ENCODE peak calls at places on chromosomes 7 and 10, in four cellular contexts. One of them, this sample, is unnamed.

GRCh38 chr10:28600056-28600455 is 67.1 kb downstream of the WAC start:
- DNase-seq in MM.1S: no peak
- DNase-seq in PC-3: no peak
- DNase-seq in colonic mucosa: no peak
- DNase-seq in this sample: no peak

GRCh38 chr10:96491303-96491702 is 22.4 kb downstream of the TLL2 start:
- DNase-seq in MM.1S: no peak
- DNase-seq in colonic mucosa: no peak
- DNase-seq in PC-3: peak
- DNase-seq in this sample: no peak

GRCh38 chr7:119916501-119916900 is 356.5 kb upstream of the KCND2 start:
- DNase-seq in MM.1S: no peak
- DNase-seq in colonic mucosa: no peak
- DNase-seq in PC-3: no peak
- DNase-seq in this sample: no peak

GRCh38 chr7:38232475-38233366 is 40.7 kb downstream of the TARP start:
- DNase-seq in colonic mucosa: peak
- DNase-seq in PC-3: no peak
- DNase-seq in MM.1S: no peak
- DNase-seq in this sample: no peak

GRCh38 chr10:31204090-31204489 is 114.9 kb upstream of the ZEB1 start:
- DNase-seq in PC-3: no peak
- DNase-seq in colonic mucosa: no peak
- DNase-seq in MM.1S: no peak
- DNase-seq in this sample: no peak

GRCh38 chr10:90709727-90710126 is 148.1 kb downstream of the HTR7 start:
- DNase-seq in colonic mucosa: no peak
- DNase-seq in PC-3: no peak
- DNase-seq in MM.1S: no peak
- DNase-seq in this sample: no peak

GRCh38 chr7:107643407-107643806 is 17.2 kb upstream of the SLC26A4 start:
- DNase-seq in colonic mucosa: no peak
- DNase-seq in MM.1S: no peak
- DNase-seq in PC-3: peak
- DNase-seq in this sample: no peak

GRCh38 chr10:45585131-45585530 is 87.4 kb downstream of the ZFAND4 start:
- DNase-seq in MM.1S: no peak
- DNase-seq in colonic mucosa: no peak
- DNase-seq in PC-3: no peak
- DNase-seq in this sample: no peak

GRCh38 chr7:77759294-77759889 is 38.8 kb downstream of the TMEM60 start:
- DNase-seq in MM.1S: peak
- DNase-seq in PC-3: peak
- DNase-seq in colonic mucosa: peak
- DNase-seq in this sample: no peak

GRCh38 chr10:63940277-63940972 is 419.2 kb downstream of the REEP3 start:
- DNase-seq in PC-3: no peak
- DNase-seq in MM.1S: no peak
- DNase-seq in colonic mucosa: no peak
- DNase-seq in this sample: no peak

GRCh38 chr10:63929826-63930467 is 408.7 kb downstream of the REEP3 start:
- DNase-seq in MM.1S: no peak
- DNase-seq in PC-3: peak
- DNase-seq in colonic mucosa: no peak
- DNase-seq in this sample: peak

GRCh38 chr10:63930584-63930983 is 409.4 kb downstream of the REEP3 start:
- DNase-seq in colonic mucosa: no peak
- DNase-seq in PC-3: no peak
- DNase-seq in MM.1S: no peak
- DNase-seq in this sample: no peak

DNA sequence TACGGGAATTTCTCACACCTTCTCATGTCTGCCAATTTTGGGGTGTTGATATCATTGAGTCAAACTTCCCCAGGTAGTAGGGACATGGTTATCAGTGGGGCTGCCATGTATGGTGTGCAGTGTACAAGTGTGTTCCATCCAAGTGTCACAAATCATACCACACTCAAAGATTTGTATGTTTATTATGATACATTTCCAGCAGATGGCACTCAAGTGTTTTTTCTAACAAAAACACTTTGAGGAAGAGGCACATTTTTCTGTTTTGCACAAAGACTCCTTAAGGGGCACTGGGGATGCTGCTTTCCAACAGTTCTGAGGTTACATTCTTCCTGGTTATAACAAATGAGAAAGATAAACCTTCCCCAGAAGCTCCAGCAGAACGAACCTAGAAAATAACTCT is 414.5 kb downstream of the REEP3 start:
- DNase-seq in MM.1S: peak
- DNase-seq in PC-3: peak
- DNase-seq in colonic mucosa: no peak
- DNase-seq in this sample: no peak
- TF ChIP-seq CTCF in MM.1S: peak
- TF ChIP-seq CTCF in PC-3: peak
- TF ChIP-seq CTCF in colonic mucosa: no peak
- TF ChIP-seq CTCF in this sample: peak

GRCh38 chr7:93146465-93147127 is 1.6 kb downstream of the SAMD9L start:
- DNase-seq in PC-3: no peak
- DNase-seq in MM.1S: peak
- DNase-seq in colonic mucosa: no peak
- DNase-seq in this sample: no peak
- H3K4me3 ChIP-seq in PC-3: peak
- H3K4me3 ChIP-seq in MM.1S: peak
- H3K4me3 ChIP-seq in colonic mucosa: peak
- H3K4me3 ChIP-seq in this sample: no peak

GRCh38 chr7:90756366-90756765 is 160.2 kb downstream of the CDK14 start:
- DNase-seq in colonic mucosa: no peak
- DNase-seq in PC-3: no peak
- DNase-seq in MM.1S: no peak
- DNase-seq in this sample: no peak
- TF ChIP-seq CTCF in colonic mucosa: no peak
- TF ChIP-seq CTCF in PC-3: no peak
- TF ChIP-seq CTCF in MM.1S: no peak
- TF ChIP-seq CTCF in this sample: no peak

GRCh38 chr10:70564113-70564725 is 38.3 kb downstream of the PRF1 start:
- DNase-seq in PC-3: no peak
- DNase-seq in MM.1S: no peak
- DNase-seq in colonic mucosa: no peak
- DNase-seq in this sample: no peak
- H3K4me3 ChIP-seq in PC-3: no peak
- H3K4me3 ChIP-seq in MM.1S: no peak
- H3K4me3 ChIP-seq in colonic mucosa: no peak
- H3K4me3 ChIP-seq in this sample: no peak

GRCh38 chr7:27737591-27737990 is 2.4 kb upstream of the TAX1BP1 start:
- DNase-seq in PC-3: peak
- DNase-seq in MM.1S: no peak
- DNase-seq in colonic mucosa: no peak
- DNase-seq in this sample: no peak

GRCh38 chr7:27739914-27740448 is at the start of gene TAX1BP1:
- DNase-seq in PC-3: peak
- DNase-seq in colonic mucosa: peak
- DNase-seq in MM.1S: peak
- DNase-seq in this sample: peak

GRCh38 chr7:27737178-27737577 is 2.8 kb upstream of the TAX1BP1 start:
- DNase-seq in MM.1S: no peak
- DNase-seq in colonic mucosa: no peak
- DNase-seq in PC-3: no peak
- DNase-seq in this sample: no peak

GRCh38 chr7:27740449-27741086 is 606 bp downstream of the TAX1BP1 start:
- DNase-seq in MM.1S: peak
- DNase-seq in PC-3: peak
- DNase-seq in colonic mucosa: peak
- DNase-seq in this sample: peak

DNA sequence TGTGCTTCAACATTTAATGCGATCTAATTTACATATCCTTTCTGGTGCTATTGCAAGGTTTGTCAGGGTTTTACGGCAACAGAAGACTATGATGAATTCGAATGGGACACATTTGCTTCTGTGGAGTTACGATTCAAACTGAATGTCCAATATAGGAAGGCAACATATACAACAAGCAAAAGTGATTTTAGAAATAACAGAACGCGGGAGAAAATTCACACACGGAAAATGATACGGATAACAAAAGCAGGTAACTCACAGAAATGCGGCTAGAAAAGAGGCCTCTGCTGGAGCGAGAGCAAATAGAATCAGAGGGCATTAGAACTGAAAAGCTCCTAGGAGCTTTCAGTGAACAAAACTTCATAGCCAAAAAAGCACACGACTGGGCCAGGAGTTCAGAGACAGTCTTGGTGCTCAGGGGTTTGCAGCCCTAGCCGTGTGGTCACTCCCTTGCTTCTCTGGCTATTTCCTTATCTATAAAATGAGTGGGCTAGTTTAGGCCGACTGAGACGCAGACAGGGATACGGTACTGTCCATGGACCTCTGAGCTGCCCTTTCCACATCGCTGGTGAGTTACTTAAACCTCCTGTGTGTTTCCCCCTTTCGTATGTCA is 555 bp upstream of the TAX1BP1 start:
- DNase-seq in MM.1S: peak
- DNase-seq in colonic mucosa: peak
- DNase-seq in PC-3: peak
- DNase-seq in this sample: no peak
- TF ChIP-seq CTCF in MM.1S: no peak
- TF ChIP-seq CTCF in colonic mucosa: no peak
- TF ChIP-seq CTCF in PC-3: no peak
- TF ChIP-seq CTCF in this sample: no peak

This sample was measured in LNCaP clone FGC.